ENCODE peak calls at places on chromosomes 5 and 9, in seven cellular contexts. O is psoas muscle; R is A673; Z is body of pancreas; J is PC-3; B is Caco-2; H is CD8-positive, alpha-beta T cell. L is an unnamed sample.

GRCh38 chr9:136209786-136210185 is 4.9 kb upstream of the LHX3 start:
- DNase-seq in O (no peak), H (no peak), B (no peak), J (no peak), Z (no peak), R (no peak), L (no peak)

GRCh38 chr5:144203750-144204596 is 33.3 kb downstream of the KCTD16 start:
- DNase-seq in R (peak), O (no peak), J (peak), H (no peak), Z (peak), B (no peak), L (peak)

GRCh38 chr5:135019314-135019713 is 14.7 kb downstream of the PITX1 start:
- DNase-seq in R (no peak), O (no peak), H (no peak), Z (no peak), J (no peak), B (peak), L (no peak)

GRCh38 chr5:58452566-58453258 is 7.2 kb downstream of the PLK2 start:
- DNase-seq in H (no peak), R (no peak), O (no peak), J (peak), Z (no peak), B (no peak), L (peak)

GRCh38 chr9:16184964-16185646 is 632.3 kb downstream of the CCDC171 start:
- DNase-seq in B (no peak), Z (no peak), R (peak), J (no peak), H (no peak), O (no peak), L (peak)

GRCh38 chr5:160970605-160971191 is 118.7 kb upstream of the ATP10B start:
- DNase-seq in Z (no peak), B (no peak), H (no peak), J (no peak), O (no peak), R (peak), L (peak)

GRCh38 chr9:125561497-125562148 is 145.4 kb downstream of the MAPKAP1 start:
- DNase-seq in R (no peak), H (no peak), B (no peak), J (no peak), O (no peak), Z (no peak), L (no peak)

GRCh38 chr9:132006657-132007370 is 72.9 kb downstream of the MED27 start:
- DNase-seq in H (no peak), B (no peak), J (no peak), Z (no peak), O (no peak), R (peak), L (peak)

GRCh38 chr5:36392818-36393217 is 91.1 kb upstream of the RANBP3L start:
- DNase-seq in Z (no peak), B (no peak), H (no peak), O (no peak), R (peak), J (peak), L (peak)

GRCh38 chr5:31271567-31271966 is 78.1 kb downstream of the CDH6 start:
- DNase-seq in B (no peak), H (no peak), Z (no peak), J (no peak), O (no peak), R (no peak), L (no peak)

GRCh38 chr9:123645126-123645525 is 284.8 kb downstream of the DENND1A start:
- DNase-seq in J (no peak), Z (no peak), B (peak), H (no peak), O (no peak), R (no peak), L (no peak)

GRCh38 chr9:5714501-5715401 is 85.8 kb downstream of the RIC1 start:
- DNase-seq in B (no peak), J (peak), H (no peak), R (no peak), O (no peak), Z (no peak), L (peak)

GRCh38 chr5:157549283-157549629 is 26.3 kb downstream of the ADAM19 start:
- DNase-seq in O (no peak), R (no peak), Z (no peak), J (peak), H (no peak), B (no peak), L (no peak)

GRCh38 chr5:157548513-157549282 is 26.9 kb downstream of the ADAM19 start:
- DNase-seq in H (no peak), R (no peak), B (no peak), J (peak), Z (no peak), O (no peak), L (peak)

GRCh38 chr5:157550668-157551067 is 24.9 kb downstream of the ADAM19 start:
- DNase-seq in J (peak), O (no peak), R (no peak), B (no peak), Z (no peak), H (no peak), L (no peak)

GRCh38 chr5:157547909-157548512 is 27.6 kb downstream of the ADAM19 start:
- DNase-seq in J (no peak), O (no peak), B (no peak), R (no peak), H (no peak), Z (no peak), L (no peak)

DNA sequence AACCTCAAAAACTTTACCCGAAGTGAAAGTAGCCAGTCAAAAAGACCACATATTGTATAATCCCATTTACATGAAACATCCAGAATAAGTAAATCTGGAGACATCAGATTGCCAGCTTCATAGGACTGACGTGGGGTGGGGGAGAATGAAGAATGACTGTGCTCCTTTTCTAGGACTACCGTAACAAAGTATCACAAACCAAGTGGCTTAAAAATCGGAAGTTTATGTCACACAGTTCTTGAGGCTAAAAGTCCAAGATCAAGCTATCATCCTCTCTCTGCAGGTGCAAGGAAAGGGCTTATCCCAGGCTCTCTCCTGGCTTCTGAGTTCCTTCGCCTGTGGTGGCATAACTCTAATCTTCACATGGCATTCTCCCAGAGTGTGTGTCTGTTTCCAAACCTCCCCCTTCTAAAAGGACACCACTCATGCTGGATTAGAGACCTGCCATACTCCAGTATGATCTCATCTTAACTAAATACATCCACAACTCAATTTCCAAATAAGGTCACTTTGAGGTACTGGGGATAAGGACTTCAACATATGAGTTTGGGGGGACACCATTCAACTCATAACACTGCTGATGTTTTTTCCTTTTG is 25.5 kb downstream of the ADAM19 start:
- DNase-seq in R (no peak), J (peak), B (no peak), Z (no peak), O (no peak), H (no peak), L (no peak)
- H3K4me3 ChIP-seq in R (no peak), J (no peak), B (no peak), Z (no peak), O (no peak), H (no peak), L (no peak)

DNA sequence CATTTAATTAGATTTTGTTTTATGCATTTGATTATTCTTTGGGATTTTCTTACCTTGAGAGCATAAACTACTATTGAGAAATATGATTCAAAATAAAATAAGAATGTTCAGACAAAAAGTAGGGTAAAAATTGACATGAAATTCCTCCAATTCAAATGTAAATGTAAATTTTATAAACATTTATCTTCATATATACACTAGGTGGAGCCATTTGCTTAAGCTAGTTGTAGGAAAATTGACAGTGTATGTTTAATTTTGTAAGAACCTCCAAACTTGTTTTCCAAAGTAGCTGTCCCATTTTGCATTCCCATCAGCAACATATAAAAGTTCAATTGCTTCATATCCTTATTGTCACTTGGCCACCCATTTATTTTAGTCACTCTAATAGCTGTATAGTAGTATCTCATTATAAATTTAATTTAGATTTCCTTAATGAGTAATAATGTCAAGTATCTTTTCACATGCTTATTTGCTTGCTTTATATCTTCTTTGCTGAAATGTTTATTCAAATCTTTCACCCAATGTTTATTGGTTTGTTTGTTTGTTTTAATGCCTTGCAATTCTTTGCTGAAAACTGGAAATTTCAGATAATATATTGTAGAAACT is 37.6 kb upstream of the SLCO6A1 start:
- DNase-seq in H (no peak), R (peak), Z (no peak), B (no peak), O (no peak), J (peak), L (peak)
- TF ChIP-seq CTCF in H (peak), R (peak), Z (no peak), B (peak), O (peak), J (peak), L (peak)

GRCh38 chr5:68240196-68240595 is 24.6 kb downstream of the PIK3R1 start:
- DNase-seq in R (no peak), Z (no peak), H (no peak), O (no peak), B (no peak), J (no peak), L (no peak)
- H3K4me3 ChIP-seq in R (no peak), Z (no peak), H (no peak), O (peak), B (no peak), J (no peak), L (no peak)

GRCh38 chr5:100424787-100425186 is 110.4 kb upstream of the FAM174A start:
- DNase-seq in O (no peak), B (no peak), H (no peak), Z (no peak), R (no peak), J (no peak), L (no peak)

GRCh38 chr5:100430268-100430900 is 104.8 kb upstream of the FAM174A start:
- DNase-seq in O (peak), J (peak), B (peak), R (peak), Z (peak), H (peak), L (peak)
- TF ChIP-seq CTCF in O (peak), J (peak), B (peak), R (peak), Z (peak), H (peak), L (peak)

DNA sequence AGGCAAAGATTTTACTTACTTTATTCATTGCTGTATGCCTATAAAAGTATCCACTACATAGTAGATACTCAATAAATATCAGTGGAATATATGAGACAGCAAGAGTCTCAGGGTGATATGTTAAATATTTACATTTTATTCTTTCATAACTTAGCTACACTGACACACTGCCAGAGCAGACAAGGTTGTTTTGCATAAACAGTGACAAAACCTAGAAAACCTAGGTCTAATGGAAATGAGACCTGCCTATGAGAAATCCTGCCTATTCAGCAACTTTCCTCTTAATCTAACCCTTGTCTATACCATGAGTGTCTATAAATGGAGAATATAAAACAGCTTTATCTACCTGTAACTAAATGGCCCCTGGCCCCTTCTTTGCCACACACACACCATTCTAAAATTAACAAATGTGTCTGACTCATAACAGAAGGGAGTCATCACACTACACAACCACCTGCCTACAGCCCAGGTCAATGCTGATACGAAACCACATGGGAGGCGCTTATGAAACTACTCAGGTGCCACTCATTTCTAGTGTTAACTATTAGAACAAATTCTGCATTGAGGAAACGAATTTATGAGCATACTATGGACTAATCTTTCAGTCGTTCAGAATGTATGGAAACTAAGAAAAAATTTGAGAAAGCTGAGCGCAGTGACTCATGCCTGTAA is 60.3 kb downstream of the UBAP2 start:
- DNase-seq in O (no peak), J (peak), H (no peak), Z (no peak), B (no peak), R (no peak), L (peak)
- H3K4me3 ChIP-seq in O (no peak), J (no peak), H (no peak), Z (no peak), B (no peak), R (no peak), L (no peak)

GRCh38 chr5:137730331-137730730 is 5.6 kb downstream of the KLHL3 start:
- DNase-seq in Z (no peak), H (no peak), O (no peak), B (no peak), R (no peak), J (peak), L (peak)

GRCh38 chr5:137727623-137728022 is 8.3 kb downstream of the KLHL3 start:
- DNase-seq in O (no peak), J (no peak), Z (no peak), H (no peak), B (no peak), R (no peak), L (no peak)

GRCh38 chr5:137724251-137724650 is 11.6 kb downstream of the KLHL3 start:
- DNase-seq in H (no peak), O (no peak), R (no peak), B (no peak), Z (no peak), J (no peak), L (no peak)

GRCh38 chr5:137731201-137731600 is 4.7 kb downstream of the KLHL3 start:
- DNase-seq in H (no peak), Z (no peak), R (no peak), B (no peak), O (no peak), J (no peak), L (peak)

DNA sequence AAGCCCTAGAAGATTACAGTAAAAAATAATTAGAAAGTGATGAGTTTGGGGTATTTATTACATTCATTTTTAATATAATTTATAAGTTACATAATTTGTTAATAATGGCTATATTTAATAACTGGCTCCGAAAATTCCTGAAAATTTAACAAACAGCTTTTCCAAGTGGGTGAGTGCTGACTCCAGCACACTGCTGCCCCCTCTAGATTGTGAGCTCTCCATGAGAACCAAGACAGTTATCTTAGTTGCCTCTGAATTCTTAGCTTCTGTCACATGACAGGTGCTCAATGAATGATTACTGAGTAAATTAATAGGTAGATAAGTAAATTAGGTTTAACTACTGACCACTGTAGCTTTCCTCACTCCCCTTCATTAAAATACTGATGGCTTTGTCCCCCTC is 7.8 kb downstream of the KLHL3 start:
- DNase-seq in O (no peak), B (no peak), J (no peak), R (no peak), H (no peak), Z (no peak), L (no peak)
- TF ChIP-seq CTCF in O (no peak), B (peak), J (no peak), R (peak), H (no peak), Z (no peak), L (no peak)

GRCh38 chr9:81989700-81990099 is 1.1 kb downstream of the SPATA31D1 start:
- DNase-seq in Z (no peak), O (no peak), J (no peak), H (no peak), B (no peak), R (no peak), L (no peak)
- H3K4me3 ChIP-seq in Z (no peak), O (no peak), J (no peak), H (no peak), B (no peak), R (no peak), L (no peak)

L was measured in epithelial cell of esophagus.